ENCODE peak calls at places on chromosomes 6 and 20, in four cellular contexts. T is prostate gland, M is Panc1, B is transverse colon. U is an unnamed sample.

GRCh38 chr6:7836371-7837026 is 74.1 kb downstream of the TXNDC5 start:
- DNase-seq in T (no peak), M (no peak), B (no peak), U (peak)

GRCh38 chr6:141562181-141562800 is 570.4 kb upstream of the GJE1 start:
- DNase-seq in T (no peak), M (no peak), B (peak), U (no peak)

GRCh38 chr20:61287583-61287982 is 35.5 kb downstream of the CDH4 start:
- DNase-seq in T (no peak), M (no peak), B (no peak), U (no peak)

GRCh38 chr6:154471609-154472362 is 38.7 kb downstream of the CNKSR3 start:
- DNase-seq in T (peak), M (no peak), B (no peak), U (no peak)

GRCh38 chr6:136076496-136076895 is 173.6 kb downstream of the MTFR2 start:
- DNase-seq in T (no peak), M (no peak), B (no peak), U (no peak)

GRCh38 chr20:41095110-41095969 is 42.0 kb upstream of the PLCG1 start:
- DNase-seq in T (peak), M (peak), B (peak), U (no peak)

GRCh38 chr6:124073021-124073420 is 269.4 kb downstream of the NKAIN2 start:
- DNase-seq in T (no peak), M (no peak), B (no peak), U (no peak)

GRCh38 chr6:36650848-36651247 is 27.7 kb upstream of the CDKN1A start:
- DNase-seq in T (peak), M (no peak), B (peak), U (no peak)

GRCh38 chr6:40685771-40686170 is 98.6 kb upstream of the LRFN2 start:
- DNase-seq in T (no peak), M (no peak), B (peak), U (no peak)

GRCh38 chr20:9442858-9443257 is 71.5 kb upstream of the LAMP5 start:
- DNase-seq in T (peak), M (no peak), B (no peak), U (no peak)

GRCh38 chr20:49889245-49889942 is 25.9 kb downstream of the SPATA2 start:
- DNase-seq in T (no peak), M (no peak), B (no peak), U (no peak)

GRCh38 chr6:126033696-126034095 is 47.4 kb downstream of the TRMT11 start:
- DNase-seq in T (peak), M (no peak), B (peak), U (no peak)

GRCh38 chr6:84768442-84769174 is 4.2 kb upstream of the TBX18 start:
- DNase-seq in T (no peak), M (no peak), B (no peak), U (no peak)

GRCh38 chr6:140581601-140582000 is 1207.2 kb upstream of the CITED2 start:
- DNase-seq in T (no peak), M (no peak), B (no peak), U (no peak)

GRCh38 chr20:64109831-64110391 is 2.5 kb upstream of the NPBWR2 start:
- DNase-seq in T (no peak), M (no peak), B (peak), U (no peak)

GRCh38 chr20:4563534-4563933 is 158.2 kb upstream of the PRND start:
- DNase-seq in T (no peak), M (no peak), B (no peak), U (peak)

GRCh38 chr6:15444881-15445280 is 199.0 kb downstream of the JARID2 start:
- DNase-seq in T (no peak), M (no peak), B (no peak), U (no peak)

GRCh38 chr6:35426074-35426473 is 26.1 kb upstream of the FANCE start:
- DNase-seq in T (no peak), M (no peak), B (no peak), U (no peak)

GRCh38 chr6:73854998-73855718 is 159.2 kb downstream of the CD109 start:
- DNase-seq in T (peak), M (no peak), B (no peak), U (no peak)

GRCh38 chr6:3163248-3163594 is 5.9 kb upstream of the TUBB2A start:
- DNase-seq in T (no peak), M (no peak), B (no peak), U (no peak)
- TF ChIP-seq POLR2AphosphoS5 in T (no peak), M (peak), B (no peak), U (no peak)

GRCh38 chr6:111842271-111842822 is 30.9 kb downstream of the FYN start:
- DNase-seq in T (no peak), M (no peak), B (no peak), U (peak)

GRCh38 chr6:111842891-111843290 is 30.4 kb downstream of the FYN start:
- DNase-seq in T (no peak), M (no peak), B (no peak), U (no peak)

GRCh38 chr6:111844376-111844775 is 28.9 kb downstream of the FYN start:
- DNase-seq in T (no peak), M (no peak), B (no peak), U (peak)

GRCh38 chr6:111844921-111845320 is 28.3 kb downstream of the FYN start:
- DNase-seq in T (no peak), M (no peak), B (no peak), U (peak)

DNA sequence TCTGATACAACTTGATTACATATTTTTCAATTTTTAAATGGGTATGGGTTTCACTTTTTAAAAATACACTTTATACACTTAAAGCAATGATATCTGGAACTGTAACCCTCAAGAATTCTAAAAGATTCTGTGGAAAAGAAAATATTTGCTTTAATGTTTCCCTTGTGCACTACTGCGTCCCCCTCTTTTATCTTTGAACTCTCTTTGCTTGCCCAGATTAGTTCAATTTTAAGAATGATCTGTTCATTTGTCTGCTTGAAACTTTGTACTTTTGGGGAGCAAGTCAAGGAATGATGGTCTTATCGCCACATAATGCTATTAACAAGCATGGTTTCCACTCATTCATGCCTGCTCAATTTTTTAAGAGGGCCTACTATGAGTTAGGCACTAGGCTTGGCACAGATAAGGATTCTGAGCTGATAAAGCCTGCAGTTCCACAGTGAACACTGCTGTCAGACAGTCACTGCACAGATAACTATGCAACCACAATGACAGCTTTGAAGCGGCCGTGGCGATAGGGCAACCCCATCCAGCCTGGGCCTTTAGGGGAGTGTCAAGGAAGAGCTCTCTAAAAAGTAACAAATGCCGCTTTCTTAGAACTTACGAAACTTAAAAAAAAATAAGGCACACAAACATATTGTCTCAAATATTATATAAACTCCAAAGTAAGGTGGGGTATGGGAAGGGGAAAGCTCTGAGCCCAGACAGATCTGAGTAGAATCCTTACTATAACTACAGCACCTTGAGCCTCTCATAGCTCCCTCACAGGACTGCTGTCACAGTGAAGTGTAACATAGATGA is 29.7 kb downstream of the FYN start:
- DNase-seq in T (no peak), M (no peak), B (peak), U (peak)
- TF ChIP-seq POLR2AphosphoS5 in T (no peak), M (no peak), B (no peak), U (no peak)

GRCh38 chr6:21594427-21595264 is 1.1 kb downstream of the SOX4 start:
- DNase-seq in T (peak), M (no peak), B (peak), U (no peak)
- TF ChIP-seq POLR2AphosphoS5 in T (no peak), M (no peak), B (peak), U (no peak)

GRCh38 chr6:137853569-137854213 is 13.4 kb upstream of the TNFAIP3 start:
- DNase-seq in T (no peak), M (no peak), B (no peak), U (no peak)
- TF ChIP-seq POLR2AphosphoS5 in T (no peak), M (no peak), B (no peak), U (no peak)

GRCh38 chr6:32057966-32058365 is 19.8 kb downstream of the CYP21A2 start:
- DNase-seq in T (no peak), M (no peak), B (no peak), U (no peak)

GRCh38 chr6:32056254-32056653 is 18.0 kb downstream of the CYP21A2 start:
- DNase-seq in T (no peak), M (no peak), B (no peak), U (no peak)

GRCh38 chr6:32060966-32061655 is 22.9 kb downstream of the CYP21A2 start:
- DNase-seq in T (no peak), M (no peak), B (no peak), U (no peak)

DNA sequence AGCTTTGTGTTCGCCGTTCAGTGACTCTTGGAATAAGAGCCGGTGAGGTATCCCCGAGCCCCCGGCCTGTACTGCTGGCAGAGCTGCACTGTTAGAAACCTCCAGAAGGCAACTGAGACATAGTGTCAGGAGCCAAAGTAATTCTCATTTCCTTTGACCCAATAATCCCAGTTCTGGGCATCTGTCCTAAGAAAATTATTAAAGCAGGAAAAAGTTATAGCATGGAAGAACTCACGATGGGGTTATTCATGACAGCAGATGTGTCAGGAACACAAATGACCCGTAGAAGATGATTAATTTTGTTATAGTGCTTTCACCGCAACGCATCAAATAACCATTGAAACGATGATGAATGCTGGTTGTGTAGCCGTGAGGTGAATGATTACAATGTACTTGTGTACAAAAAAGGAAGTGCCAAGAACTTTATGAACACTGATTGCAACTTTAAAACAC is 20.3 kb downstream of the CYP21A2 start:
- DNase-seq in T (no peak), M (no peak), B (no peak), U (no peak)
- TF ChIP-seq POLR2AphosphoS5 in T (no peak), M (no peak), B (no peak), U (no peak)

DNA sequence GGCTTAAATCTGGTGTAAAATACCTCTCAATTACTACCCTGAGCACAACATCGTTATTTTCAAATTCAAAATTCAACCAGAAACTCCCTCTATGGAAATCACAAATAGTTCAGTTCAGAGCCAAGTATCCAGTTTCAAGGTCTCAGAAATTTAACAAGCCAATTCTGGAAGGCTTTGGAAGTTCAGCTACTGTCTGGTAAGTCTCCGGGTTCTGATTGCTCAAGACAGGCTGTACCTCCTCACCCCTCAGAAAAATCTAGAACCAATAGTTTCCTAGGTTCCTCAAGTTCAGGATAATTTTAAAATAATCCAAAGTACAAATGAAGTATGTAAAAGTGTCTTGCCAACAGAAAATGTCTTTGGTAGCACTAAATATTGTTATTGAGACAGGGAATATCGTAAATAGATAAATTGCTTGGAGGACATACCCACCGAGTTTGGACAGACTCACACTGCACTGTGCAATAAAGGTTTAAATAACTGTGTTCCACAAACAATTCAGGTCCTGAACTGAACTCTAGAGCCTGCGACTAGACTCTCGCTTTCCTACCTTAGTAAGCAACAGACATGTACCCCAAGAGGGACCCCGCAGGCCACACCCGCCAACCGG is 729 bp downstream of the ATG5 start:
- DNase-seq in T (no peak), M (no peak), B (no peak), U (no peak)
- TF ChIP-seq POLR2AphosphoS5 in T (no peak), M (no peak), B (no peak), U (no peak)

GRCh38 chr20:48626226-48626937 is 201.4 kb downstream of the PREX1 start:
- DNase-seq in T (no peak), M (no peak), B (no peak), U (no peak)
- TF ChIP-seq POLR2AphosphoS5 in T (no peak), M (no peak), B (no peak), U (no peak)

DNA sequence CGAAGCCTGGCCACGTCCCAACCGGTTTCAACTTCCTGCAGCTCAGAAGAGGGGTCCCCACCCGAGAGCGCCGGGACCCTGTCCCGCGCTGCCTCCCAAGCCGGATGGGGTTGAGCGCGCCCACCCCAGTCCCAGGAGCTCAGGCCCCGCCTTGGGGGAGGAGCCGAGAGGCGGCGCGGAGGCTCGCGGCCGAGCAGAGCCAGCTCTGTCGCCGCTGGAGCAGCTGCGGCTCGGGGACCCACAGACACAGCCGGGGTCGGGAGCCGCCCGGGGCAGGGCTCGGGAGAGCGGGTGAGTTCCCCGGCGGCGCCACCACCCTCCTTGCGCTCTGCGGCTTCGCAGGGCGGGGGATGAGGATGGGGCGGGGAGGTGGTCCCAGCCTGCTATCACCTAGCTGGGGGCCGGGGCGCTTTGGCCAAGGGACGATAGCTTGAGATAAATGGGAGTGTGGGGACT is at the start of gene PPP1R16B:
- DNase-seq in T (no peak), M (no peak), B (peak), U (no peak)
- TF ChIP-seq POLR2AphosphoS5 in T (no peak), M (no peak), B (peak), U (peak)